ENCODE peak calls at places on chromosomes 2 and 18, in four cellular contexts. I is activated CD8-positive, alpha-beta memory T cell treated with anti-CD3 and anti-CD28 coated beads, Interleukin-2, amount 50 U/mL, for 48 hours; R is NCI-H446 treated with DMSO at 0.1 percent for 48 hours; Y is EL. Z is an unnamed sample.

GRCh38 chr2:229974271-229974670 is 52.0 kb downstream of the FBXO36 start:
- DNase-seq in Y (peak), I (no peak), R (no peak), Z (peak)

GRCh38 chr2:14994721-14995120 is 362.2 kb downstream of the LRATD1 start:
- DNase-seq in I (no peak), Y (no peak), R (no peak), Z (no peak)

GRCh38 chr2:47945036-47945781 is 38.9 kb upstream of the FBXO11 start:
- DNase-seq in R (peak), I (no peak), Y (no peak), Z (no peak)

GRCh38 chr18:74248189-74248975 is 43.4 kb downstream of the CYB5A start:
- DNase-seq in R (no peak), Y (no peak), I (no peak), Z (no peak)

GRCh38 chr2:40204268-40204667 is 247.6 kb downstream of the SLC8A1 start:
- DNase-seq in I (no peak), Y (peak), R (peak), Z (peak)

GRCh38 chr2:234980476-234981187 is 28.8 kb downstream of the SH3BP4 start:
- DNase-seq in R (no peak), I (no peak), Y (no peak), Z (no peak)

GRCh38 chr18:41967680-41968079 is 12.6 kb downstream of the PIK3C3 start:
- DNase-seq in R (peak), Y (no peak), I (no peak), Z (no peak)

GRCh38 chr2:121273116-121273515 is 11.9 kb downstream of the TFCP2L1 start:
- DNase-seq in R (no peak), Y (no peak), I (no peak), Z (no peak)

GRCh38 chr18:74623047-74623816 is 25.6 kb downstream of the ZNF407 start:
- DNase-seq in Y (no peak), I (no peak), R (no peak), Z (peak)

GRCh38 chr2:10837532-10838266 is 25.1 kb upstream of the PDIA6 start:
- DNase-seq in Y (no peak), R (no peak), I (no peak), Z (no peak)

GRCh38 chr2:63047534-63048281 is 2.9 kb upstream of the OTX1 start:
- DNase-seq in I (peak), R (no peak), Y (no peak), Z (no peak)

GRCh38 chr2:219509780-219510511 is 4.3 kb upstream of the ASIC4 start:
- DNase-seq in I (peak), R (peak), Y (peak), Z (peak)

GRCh38 chr2:6949009-6949351 is 31.8 kb downstream of the RNF144A start:
- DNase-seq in I (no peak), R (no peak), Y (no peak), Z (no peak)

GRCh38 chr2:26526589-26526988 is 48.7 kb upstream of the OTOF start:
- DNase-seq in Y (no peak), R (no peak), I (no peak), Z (no peak)

GRCh38 chr2:212384027-212384426 is 154.6 kb downstream of the ERBB4 start:
- DNase-seq in R (no peak), Y (no peak), I (no peak), Z (no peak)

GRCh38 chr2:147998203-147998602 is 22.3 kb downstream of the ORC4 start:
- DNase-seq in Y (no peak), I (no peak), R (no peak), Z (no peak)

GRCh38 chr2:96205888-96206287 is 2.7 kb downstream of the STARD7 start:
- DNase-seq in R (no peak), Y (peak), I (no peak), Z (peak)

GRCh38 chr2:168712053-168712452 is 90.4 kb upstream of the NOSTRIN start:
- DNase-seq in I (no peak), Y (no peak), R (no peak), Z (no peak)

GRCh38 chr2:69157441-69157840 is 144.5 kb downstream of the ANTXR1 start:
- DNase-seq in I (no peak), Y (no peak), R (no peak), Z (no peak)

GRCh38 chr18:23772327-23772920 is 83.2 kb downstream of the LAMA3 start:
- DNase-seq in R (no peak), I (no peak), Y (no peak), Z (no peak)

GRCh38 chr2:62826141-62826540 is 120.6 kb downstream of the EHBP1 start:
- DNase-seq in I (no peak), R (no peak), Y (peak), Z (peak)

GRCh38 chr2:23635666-23636340 is 250.8 kb downstream of the KLHL29 start:
- DNase-seq in R (no peak), Y (no peak), I (no peak), Z (no peak)

GRCh38 chr2:107785756-107786155 is 40.9 kb upstream of the RGPD4 start:
- DNase-seq in I (no peak), Y (no peak), R (no peak), Z (no peak)

GRCh38 chr2:224994221-224994843 is 47.9 kb downstream of the DOCK10 start:
- DNase-seq in R (no peak), Y (no peak), I (no peak), Z (no peak)

GRCh38 chr2:241316825-241317224 is 1.1 kb downstream of the SEPTIN2 start:
- DNase-seq in R (no peak), I (no peak), Y (no peak), Z (no peak)

GRCh38 chr2:20755132-20755800 is 67.6 kb downstream of the LDAH start:
- DNase-seq in R (peak), Y (no peak), I (no peak), Z (no peak)

GRCh38 chr2:73408198-73408597 is 22.6 kb downstream of the ALMS1 start:
- DNase-seq in I (no peak), Y (no peak), R (no peak), Z (no peak)

GRCh38 chr18:59980052-59980668 is 80.4 kb downstream of the PMAIP1 start:
- DNase-seq in I (no peak), Y (no peak), R (no peak), Z (no peak)

GRCh38 chr2:238506669-238507068 is 79.9 kb downstream of the ASB1 start:
- DNase-seq in R (no peak), Y (no peak), I (peak), Z (no peak)

GRCh38 chr18:12049983-12050811 is 43.4 kb upstream of the ANKRD62 start:
- DNase-seq in I (no peak), R (no peak), Y (no peak), Z (no peak)

GRCh38 chr18:10049721-10050120 is 135.9 kb downstream of the VAPA start:
- DNase-seq in Y (no peak), R (no peak), I (no peak), Z (peak)